ENCODE peak calls at places on chromosome 21, in nine cellular contexts. F, B, H, G, T, S, A, I and Y are unnamed samples.

GRCh38 chr21:31293986-31294385 is 50.1 kb downstream of the TIAM1 start:
- DNase-seq in F (peak), B (peak), H (peak), G (peak), T (no peak), S (no peak), A (peak), I (no peak), Y (no peak)

GRCh38 chr21:26405735-26406361 is 167.2 kb downstream of the CYYR1 start:
- DNase-seq in F (peak), B (peak), H (peak), G (peak), T (no peak), S (peak), A (peak), I (no peak), Y (no peak)

GRCh38 chr21:32364387-32364786 is 28.4 kb downstream of the URB1 start:
- DNase-seq in F (no peak), B (no peak), H (no peak), G (no peak), T (no peak), S (no peak), A (no peak), I (no peak), Y (peak)

GRCh38 chr21:31873696-31874599 is 1.1 kb downstream of the HUNK start:
- DNase-seq in F (peak), B (no peak), H (peak), G (no peak), T (no peak), S (peak), A (peak), I (peak), Y (no peak)

GRCh38 chr21:29306920-29307319 is 8.2 kb downstream of the BACH1 start:
- DNase-seq in F (no peak), B (no peak), H (no peak), G (no peak), T (no peak), S (no peak), A (no peak), I (no peak), Y (no peak)

GRCh38 chr21:42120056-42120903 is 49.2 kb downstream of the UMODL1 start:
- DNase-seq in F (no peak), B (no peak), H (no peak), G (no peak), T (peak), S (peak), A (peak), I (no peak), Y (peak)

GRCh38 chr21:43767980-43768867 is 7.9 kb downstream of the CSTB start:
- DNase-seq in F (peak), B (peak), H (no peak), G (peak), T (no peak), S (peak), A (peak), I (no peak), Y (no peak)

GRCh38 chr21:31470896-31471694 is 127.0 kb upstream of the TIAM1 start:
- DNase-seq in F (no peak), B (no peak), H (no peak), G (no peak), T (no peak), S (no peak), A (no peak), I (no peak), Y (no peak)

GRCh38 chr21:15077529-15077928 is 12.7 kb upstream of the NRIP1 start:
- DNase-seq in F (no peak), B (no peak), H (no peak), G (no peak), T (no peak), S (no peak), A (no peak), I (no peak), Y (no peak)

GRCh38 chr21:32347887-32348450 is 44.8 kb downstream of the URB1 start:
- DNase-seq in F (no peak), B (no peak), H (no peak), G (no peak), T (no peak), S (no peak), A (no peak), I (no peak), Y (no peak)

GRCh38 chr21:20108976-20109375 is 889.2 kb upstream of the NCAM2 start:
- DNase-seq in F (no peak), B (no peak), H (no peak), G (no peak), T (no peak), S (no peak), A (no peak), I (no peak), Y (no peak)

GRCh38 chr21:45200031-45200430 is 87.7 kb downstream of the POFUT2 start:
- DNase-seq in F (no peak), B (no peak), H (no peak), G (no peak), T (no peak), S (no peak), A (no peak), I (no peak), Y (no peak)

GRCh38 chr21:41671212-41671762 is 95.6 kb downstream of the RIPK4 start:
- DNase-seq in F (no peak), B (no peak), H (no peak), G (no peak), T (no peak), S (no peak), A (no peak), I (peak), Y (no peak)

GRCh38 chr21:42199488-42200463 is 19.2 kb upstream of the ABCG1 start:
- DNase-seq in F (peak), B (peak), H (no peak), G (peak), T (no peak), S (peak), A (no peak), I (no peak), Y (peak)

GRCh38 chr21:29208666-29209059 is 78.2 kb downstream of the MAP3K7CL start:
- DNase-seq in F (peak), B (peak), H (no peak), G (peak), T (no peak), S (no peak), A (no peak), I (no peak), Y (no peak)

GRCh38 chr21:25688284-25689035 is 46.2 kb downstream of the ATP5PF start:
- DNase-seq in F (no peak), B (no peak), H (no peak), G (no peak), T (no peak), S (no peak), A (no peak), I (no peak), Y (no peak)

GRCh38 chr21:38811257-38811656 is 5.5 kb downstream of the ETS2 start:
- DNase-seq in F (peak), B (peak), H (no peak), G (peak), T (no peak), S (no peak), A (peak), I (no peak), Y (no peak)

GRCh38 chr21:44527983-44528633 is 11.9 kb downstream of the KRTAP10-1 start:
- DNase-seq in F (no peak), B (no peak), H (no peak), G (no peak), T (no peak), S (no peak), A (no peak), I (peak), Y (no peak)

GRCh38 chr21:35932232-35932911 is 128.0 kb downstream of the SETD4 start:
- DNase-seq in F (peak), B (peak), H (peak), G (peak), T (peak), S (no peak), A (no peak), I (no peak), Y (no peak)

GRCh38 chr21:27694667-27695066 is 727.8 kb upstream of the ADAMTS5 start:
- DNase-seq in F (peak), B (no peak), H (no peak), G (no peak), T (no peak), S (no peak), A (no peak), I (no peak), Y (no peak)

GRCh38 chr21:45581322-45581712 is 39.1 kb upstream of the SLC19A1 start:
- DNase-seq in F (no peak), B (no peak), H (no peak), G (no peak), T (no peak), S (no peak), A (no peak), I (peak), Y (no peak)

GRCh38 chr21:46065215-46065992 is 32.5 kb upstream of the COL6A2 start:
- DNase-seq in F (peak), B (peak), H (no peak), G (no peak), T (no peak), S (no peak), A (no peak), I (no peak), Y (no peak)

GRCh38 chr21:39141502-39141901 is 41.7 kb downstream of the PSMG1 start:
- DNase-seq in F (peak), B (peak), H (no peak), G (no peak), T (no peak), S (no peak), A (no peak), I (no peak), Y (no peak)

GRCh38 chr21:21019681-21020080 is 21.5 kb downstream of the NCAM2 start:
- DNase-seq in F (peak), B (no peak), H (no peak), G (no peak), T (no peak), S (no peak), A (no peak), I (no peak), Y (no peak)

GRCh38 chr21:26072891-26073615 is 97.5 kb downstream of the APP start:
- DNase-seq in F (peak), B (peak), H (no peak), G (peak), T (no peak), S (no peak), A (no peak), I (no peak), Y (no peak)

GRCh38 chr21:41616063-41616591 is 108.2 kb upstream of the TMPRSS2 start:
- DNase-seq in F (peak), B (peak), H (no peak), G (peak), T (no peak), S (no peak), A (no peak), I (no peak), Y (no peak)

GRCh38 chr21:25103500-25104207 is 503.6 kb downstream of the MRPL39 start:
- DNase-seq in F (no peak), B (peak), H (no peak), G (peak), T (no peak), S (no peak), A (no peak), I (no peak), Y (no peak)

GRCh38 chr21:45473496-45474322 is 68.5 kb downstream of the SLC19A1 start:
- DNase-seq in F (no peak), B (no peak), H (no peak), G (no peak), T (no peak), S (no peak), A (no peak), I (no peak), Y (no peak)

GRCh38 chr21:26070822-26071425 is 99.6 kb downstream of the APP start:
- DNase-seq in F (peak), B (peak), H (peak), G (no peak), T (peak), S (peak), A (no peak), I (no peak), Y (no peak)

GRCh38 chr21:33308586-33309490 is 15.9 kb upstream of the IFNAR1 start:
- DNase-seq in F (no peak), B (no peak), H (no peak), G (no peak), T (peak), S (no peak), A (no peak), I (no peak), Y (no peak)

GRCh38 chr21:37562920-37563640 is 196.5 kb downstream of the DYRK1A start:
- DNase-seq in F (no peak), B (no peak), H (no peak), G (no peak), T (no peak), S (no peak), A (peak), I (peak), Y (no peak)

GRCh38 chr21:41895643-41896493 is 16.7 kb upstream of the PRDM15 start:
- DNase-seq in F (no peak), B (peak), H (peak), G (no peak), T (no peak), S (no peak), A (no peak), I (no peak), Y (no peak)

GRCh38 chr21:38467369-38467768 is 30.9 kb downstream of the ERG start:
- DNase-seq in F (no peak), B (no peak), H (no peak), G (no peak), T (no peak), S (no peak), A (no peak), I (no peak), Y (no peak)

GRCh38 chr21:35370671-35371070 is 321.6 kb upstream of the RUNX1 start:
- DNase-seq in F (no peak), B (no peak), H (no peak), G (no peak), T (no peak), S (no peak), A (no peak), I (no peak), Y (no peak)

GRCh38 chr21:20311388-20311787 is 686.8 kb upstream of the NCAM2 start:
- DNase-seq in F (no peak), B (no peak), H (no peak), G (no peak), T (no peak), S (no peak), A (no peak), I (no peak), Y (no peak)

GRCh38 chr21:46570631-46571030 is 34.3 kb downstream of the S100B start:
- DNase-seq in F (no peak), B (no peak), H (no peak), G (no peak), T (no peak), S (no peak), A (no peak), I (no peak), Y (no peak)

GRCh38 chr21:36847189-36847588 is 119.3 kb downstream of the HLCS start:
- DNase-seq in F (peak), B (peak), H (no peak), G (peak), T (no peak), S (no peak), A (no peak), I (no peak), Y (peak)

GRCh38 chr21:19523731-19524130 is 1120.1 kb upstream of the TMPRSS15 start:
- DNase-seq in F (no peak), B (no peak), H (no peak), G (peak), T (no peak), S (no peak), A (no peak), I (no peak), Y (no peak)

GRCh38 chr21:45411810-45412206 is 6.8 kb downstream of the COL18A1 start:
- DNase-seq in F (no peak), B (no peak), H (no peak), G (no peak), T (no peak), S (no peak), A (no peak), I (peak), Y (no peak)